ENCODE peak calls at places on chromosomes 1 and 21, in seven cellular contexts. One of them, this sample, is unnamed.

GRCh38 chr1:7789828-7790227 is 5.7 kb downstream of the PER3 start:
- DNase-seq in suprapubic skin: no peak
- DNase-seq in Peyer's patch: no peak
- DNase-seq in A549: no peak
- DNase-seq in stomach: no peak
- DNase-seq in HCT116: no peak
- DNase-seq in HepG2: no peak
- DNase-seq in this sample: no peak

GRCh38 chr1:223700942-223701637 is 11.2 kb upstream of the CAPN2 start:
- DNase-seq in Peyer's patch: peak; percentile 66
- DNase-seq in suprapubic skin: no peak
- DNase-seq in HCT116: peak; percentile 90
- DNase-seq in HepG2: peak; percentile 32
- DNase-seq in stomach: no peak
- DNase-seq in A549: peak; percentile 96
- DNase-seq in this sample: peak; percentile 81

GRCh38 chr1:22252902-22253790 is 110.2 kb upstream of the WNT4 start:
- DNase-seq in stomach: no peak
- DNase-seq in A549: no peak
- DNase-seq in HepG2: no peak
- DNase-seq in suprapubic skin: no peak
- DNase-seq in HCT116: no peak
- DNase-seq in Peyer's patch: no peak
- DNase-seq in this sample: no peak

GRCh38 chr1:62076286-62076685 is 118.4 kb upstream of the L1TD1 start:
- DNase-seq in suprapubic skin: no peak
- DNase-seq in HepG2: peak; percentile 46
- DNase-seq in HCT116: peak; percentile 71
- DNase-seq in A549: peak; percentile 45
- DNase-seq in Peyer's patch: no peak
- DNase-seq in stomach: no peak
- DNase-seq in this sample: no peak

GRCh38 chr1:218164930-218165686 is 120.0 kb upstream of the RRP15 start:
- DNase-seq in Peyer's patch: peak; percentile 46
- DNase-seq in HepG2: no peak
- DNase-seq in stomach: no peak
- DNase-seq in A549: peak; percentile 11
- DNase-seq in suprapubic skin: no peak
- DNase-seq in HCT116: no peak
- DNase-seq in this sample: peak; percentile 30

GRCh38 chr1:214551436-214552173 is at the start of gene PTPN14:
- DNase-seq in HepG2: peak; percentile 82
- DNase-seq in A549: peak; percentile 94
- DNase-seq in stomach: peak; percentile 90
- DNase-seq in suprapubic skin: peak; percentile 89
- DNase-seq in HCT116: peak; percentile 85
- DNase-seq in Peyer's patch: peak; percentile 80
- DNase-seq in this sample: peak; percentile 93

GRCh38 chr1:231332761-231333160 is 4.9 kb downstream of the EXOC8 start:
- DNase-seq in HepG2: no peak
- DNase-seq in suprapubic skin: no peak
- DNase-seq in Peyer's patch: no peak
- DNase-seq in HCT116: no peak
- DNase-seq in stomach: no peak
- DNase-seq in A549: no peak
- DNase-seq in this sample: no peak

GRCh38 chr1:73564294-73564693 is 633.7 kb downstream of the LRRIQ3 start:
- DNase-seq in HepG2: no peak
- DNase-seq in stomach: no peak
- DNase-seq in A549: no peak
- DNase-seq in suprapubic skin: no peak
- DNase-seq in HCT116: no peak
- DNase-seq in Peyer's patch: no peak
- DNase-seq in this sample: no peak

GRCh38 chr1:234862944-234863515 is 253.1 kb upstream of the IRF2BP2 start:
- DNase-seq in stomach: peak; percentile 69
- DNase-seq in Peyer's patch: peak; percentile 74
- DNase-seq in HepG2: peak; percentile 65
- DNase-seq in A549: no peak
- DNase-seq in suprapubic skin: peak; percentile 89
- DNase-seq in HCT116: no peak
- DNase-seq in this sample: peak; percentile 97

GRCh38 chr1:37887986-37888700 is 28.8 kb upstream of the MTF1 start:
- DNase-seq in HepG2: no peak
- DNase-seq in A549: no peak
- DNase-seq in Peyer's patch: no peak
- DNase-seq in HCT116: no peak
- DNase-seq in stomach: no peak
- DNase-seq in suprapubic skin: no peak
- DNase-seq in this sample: no peak

GRCh38 chr1:161702250-161702649 is 4.8 kb upstream of the FCRLA start:
- DNase-seq in Peyer's patch: no peak
- DNase-seq in A549: peak; percentile 94
- DNase-seq in HCT116: no peak
- DNase-seq in stomach: no peak
- DNase-seq in HepG2: peak; percentile 90
- DNase-seq in suprapubic skin: no peak
- DNase-seq in this sample: no peak

GRCh38 chr21:40603774-40604173 is 243.2 kb downstream of the DSCAM start:
- DNase-seq in suprapubic skin: no peak
- DNase-seq in HCT116: no peak
- DNase-seq in HepG2: no peak
- DNase-seq in A549: no peak
- DNase-seq in Peyer's patch: no peak
- DNase-seq in stomach: no peak
- DNase-seq in this sample: no peak

GRCh38 chr1:155051777-155052398 is 772 bp downstream of the ADAM15 start:
- DNase-seq in HepG2: no peak
- DNase-seq in stomach: peak; percentile 65
- DNase-seq in HCT116: no peak
- DNase-seq in A549: no peak
- DNase-seq in suprapubic skin: peak; percentile 85
- DNase-seq in Peyer's patch: peak; percentile 66
- DNase-seq in this sample: peak; percentile 76

GRCh38 chr1:77539510-77540142 is 142.8 kb downstream of the ZZZ3 start:
- DNase-seq in HCT116: no peak
- DNase-seq in stomach: no peak
- DNase-seq in A549: peak; percentile 86
- DNase-seq in HepG2: no peak
- DNase-seq in suprapubic skin: no peak
- DNase-seq in Peyer's patch: no peak
- DNase-seq in this sample: peak; percentile 46

GRCh38 chr21:37986751-37987399 is 70.6 kb upstream of the KCNJ6 start:
- DNase-seq in stomach: no peak
- DNase-seq in HCT116: no peak
- DNase-seq in suprapubic skin: no peak
- DNase-seq in HepG2: no peak
- DNase-seq in A549: peak; percentile 17
- DNase-seq in Peyer's patch: no peak
- DNase-seq in this sample: no peak

GRCh38 chr1:175493999-175494336 is 249.4 kb downstream of the TNR start:
- DNase-seq in stomach: no peak
- DNase-seq in Peyer's patch: no peak
- DNase-seq in HCT116: no peak
- DNase-seq in suprapubic skin: no peak
- DNase-seq in HepG2: no peak
- DNase-seq in A549: no peak
- DNase-seq in this sample: no peak

GRCh38 chr1:151693057-151693651 is 23.4 kb downstream of the CELF3 start:
- DNase-seq in HCT116: peak; percentile 23
- DNase-seq in Peyer's patch: no peak
- DNase-seq in stomach: no peak
- DNase-seq in suprapubic skin: no peak
- DNase-seq in A549: peak; percentile 54
- DNase-seq in HepG2: peak; percentile 36
- DNase-seq in this sample: peak; percentile 33

GRCh38 chr1:160046494-160047115 is 14.8 kb upstream of the PIGM start:
- DNase-seq in Peyer's patch: peak; percentile 54
- DNase-seq in HepG2: peak; percentile 69
- DNase-seq in suprapubic skin: no peak
- DNase-seq in HCT116: no peak
- DNase-seq in A549: peak; percentile 26
- DNase-seq in stomach: peak; percentile 39
- DNase-seq in this sample: peak; percentile 37

GRCh38 chr21:15943009-15943666 is 213.4 kb downstream of the USP25 start:
- DNase-seq in suprapubic skin: no peak
- DNase-seq in stomach: no peak
- DNase-seq in HCT116: no peak
- DNase-seq in A549: peak; percentile 16
- DNase-seq in Peyer's patch: no peak
- DNase-seq in HepG2: peak; percentile 26
- DNase-seq in this sample: no peak

GRCh38 chr21:41932576-41933258 is 21.1 kb downstream of the C2CD2 start:
- DNase-seq in stomach: no peak
- DNase-seq in Peyer's patch: no peak
- DNase-seq in A549: no peak
- DNase-seq in HCT116: peak; percentile 8
- DNase-seq in HepG2: peak; percentile 77
- DNase-seq in suprapubic skin: no peak
- DNase-seq in this sample: no peak

GRCh38 chr1:94276900-94277581 is 39.7 kb upstream of the ARHGAP29 start:
- DNase-seq in stomach: no peak
- DNase-seq in Peyer's patch: no peak
- DNase-seq in HepG2: no peak
- DNase-seq in HCT116: no peak
- DNase-seq in A549: no peak
- DNase-seq in suprapubic skin: no peak
- DNase-seq in this sample: no peak

GRCh38 chr1:204127597-204128242 is 24.1 kb downstream of the ETNK2 start:
- DNase-seq in suprapubic skin: peak; percentile 85
- DNase-seq in HepG2: peak; percentile 45
- DNase-seq in A549: peak; percentile 81
- DNase-seq in HCT116: peak; percentile 62
- DNase-seq in stomach: peak; percentile 72
- DNase-seq in Peyer's patch: peak; percentile 68
- DNase-seq in this sample: peak; percentile 74

GRCh38 chr1:65020774-65021173 is 54.4 kb upstream of the JAK1 start:
- DNase-seq in Peyer's patch: no peak
- DNase-seq in stomach: no peak
- DNase-seq in A549: peak; percentile 25
- DNase-seq in HCT116: no peak
- DNase-seq in suprapubic skin: no peak
- DNase-seq in HepG2: peak; percentile 30
- DNase-seq in this sample: no peak

GRCh38 chr1:23980725-23981063 is 567 bp upstream of the SRSF10 start:
- DNase-seq in stomach: no peak
- DNase-seq in HCT116: peak; percentile 75
- DNase-seq in Peyer's patch: peak; percentile 52
- DNase-seq in HepG2: no peak
- DNase-seq in suprapubic skin: peak; percentile 70
- DNase-seq in A549: peak; percentile 47
- DNase-seq in this sample: peak; percentile 79

GRCh38 chr1:39648496-39648895 is 9.1 kb upstream of the HEYL start:
- DNase-seq in Peyer's patch: no peak
- DNase-seq in HCT116: no peak
- DNase-seq in suprapubic skin: no peak
- DNase-seq in stomach: no peak
- DNase-seq in A549: no peak
- DNase-seq in HepG2: no peak
- DNase-seq in this sample: no peak

GRCh38 chr1:26921462-26922200 is at the start of gene NUDC:
- DNase-seq in stomach: peak; percentile 98
- DNase-seq in Peyer's patch: peak; percentile 98
- DNase-seq in A549: peak; percentile 95
- DNase-seq in suprapubic skin: peak; percentile 98
- DNase-seq in HepG2: peak; percentile 93
- DNase-seq in HCT116: peak; percentile 92
- DNase-seq in this sample: peak; percentile 98
- TF ChIP-seq POLR2A in stomach: no peak
- TF ChIP-seq POLR2A in Peyer's patch: peak; percentile 85
- TF ChIP-seq POLR2A in A549: peak; percentile 74
- TF ChIP-seq POLR2A in suprapubic skin: peak; percentile 74
- TF ChIP-seq POLR2A in HepG2: peak; percentile 85
- TF ChIP-seq POLR2A in HCT116: peak; percentile 89
- TF ChIP-seq POLR2A in this sample: peak; percentile 95

GRCh38 chr1:57270926-57271698 is 152.7 kb downstream of the DAB1 start:
- DNase-seq in HCT116: no peak
- DNase-seq in Peyer's patch: no peak
- DNase-seq in stomach: no peak
- DNase-seq in HepG2: no peak
- DNase-seq in A549: no peak
- DNase-seq in suprapubic skin: no peak
- DNase-seq in this sample: no peak
- TF ChIP-seq POLR2A in HCT116: no peak
- TF ChIP-seq POLR2A in Peyer's patch: no peak
- TF ChIP-seq POLR2A in stomach: no peak
- TF ChIP-seq POLR2A in HepG2: no peak
- TF ChIP-seq POLR2A in A549: no peak
- TF ChIP-seq POLR2A in suprapubic skin: no peak
- TF ChIP-seq POLR2A in this sample: no peak

GRCh38 chr1:205314986-205315618 is 6.4 kb downstream of the NUAK2 start:
- DNase-seq in stomach: no peak
- DNase-seq in Peyer's patch: no peak
- DNase-seq in A549: no peak
- DNase-seq in HCT116: no peak
- DNase-seq in suprapubic skin: no peak
- DNase-seq in HepG2: no peak
- DNase-seq in this sample: no peak

GRCh38 chr1:205318231-205318991 is 3.1 kb downstream of the NUAK2 start:
- DNase-seq in HepG2: peak; percentile 93
- DNase-seq in A549: peak; percentile 69
- DNase-seq in suprapubic skin: no peak
- DNase-seq in HCT116: no peak
- DNase-seq in stomach: no peak
- DNase-seq in Peyer's patch: peak; percentile 58
- DNase-seq in this sample: peak; percentile 27

GRCh38 chr1:205316179-205316578 is 5.4 kb downstream of the NUAK2 start:
- DNase-seq in A549: no peak
- DNase-seq in suprapubic skin: no peak
- DNase-seq in stomach: no peak
- DNase-seq in HCT116: no peak
- DNase-seq in Peyer's patch: no peak
- DNase-seq in HepG2: no peak
- DNase-seq in this sample: peak; percentile 32

GRCh38 chr1:205319081-205320018 is 2.2 kb downstream of the NUAK2 start:
- DNase-seq in HepG2: peak; percentile 88
- DNase-seq in HCT116: no peak
- DNase-seq in stomach: peak; percentile 94
- DNase-seq in suprapubic skin: peak; percentile 77
- DNase-seq in Peyer's patch: peak; percentile 88
- DNase-seq in A549: peak; percentile 80
- DNase-seq in this sample: peak; percentile 91

GRCh38 chr1:205317311-205317917 is 4.1 kb downstream of the NUAK2 start:
- DNase-seq in Peyer's patch: peak; percentile 91
- DNase-seq in A549: peak; percentile 82
- DNase-seq in HepG2: peak; percentile 59
- DNase-seq in HCT116: no peak
- DNase-seq in stomach: peak; percentile 96
- DNase-seq in suprapubic skin: no peak
- DNase-seq in this sample: peak; percentile 99
- TF ChIP-seq POLR2A in Peyer's patch: peak; percentile 21
- TF ChIP-seq POLR2A in A549: no peak
- TF ChIP-seq POLR2A in HepG2: no peak
- TF ChIP-seq POLR2A in HCT116: no peak
- TF ChIP-seq POLR2A in stomach: no peak
- TF ChIP-seq POLR2A in suprapubic skin: no peak
- TF ChIP-seq POLR2A in this sample: peak; percentile 76

GRCh38 chr1:84505167-84506001 is 802 bp upstream of the SPATA1 start:
- DNase-seq in suprapubic skin: no peak
- DNase-seq in Peyer's patch: no peak
- DNase-seq in HCT116: no peak
- DNase-seq in stomach: no peak
- DNase-seq in HepG2: peak; percentile 81
- DNase-seq in A549: no peak
- DNase-seq in this sample: peak; percentile 64
- TF ChIP-seq POLR2A in suprapubic skin: no peak
- TF ChIP-seq POLR2A in Peyer's patch: no peak
- TF ChIP-seq POLR2A in HCT116: no peak
- TF ChIP-seq POLR2A in stomach: no peak
- TF ChIP-seq POLR2A in HepG2: peak; percentile 82
- TF ChIP-seq POLR2A in A549: no peak
- TF ChIP-seq POLR2A in this sample: no peak